ENCODE peak calls at places on chromosomes 1 and 21, in four cellular contexts. One of them, this sample, is unnamed.

GRCh38 chr21:15301736-15302135 is 236.9 kb upstream of the NRIP1 start:
- DNase-seq in cardiac muscle cell: no peak
- DNase-seq in mesothelial cell of epicardium: no peak
- DNase-seq in AML-193: no peak
- DNase-seq in this sample: peak; percentile 3

GRCh38 chr1:86382878-86383277 is 13.2 kb downstream of the ODF2L start:
- DNase-seq in cardiac muscle cell: no peak
- DNase-seq in mesothelial cell of epicardium: no peak
- DNase-seq in AML-193: peak; percentile 28
- DNase-seq in this sample: peak; percentile 10

GRCh38 chr1:30707412-30708360 is 15.7 kb downstream of the MATN1 start:
- DNase-seq in cardiac muscle cell: peak; percentile 87
- DNase-seq in mesothelial cell of epicardium: peak; percentile 86
- DNase-seq in AML-193: peak; percentile 44
- DNase-seq in this sample: peak; percentile 23

GRCh38 chr1:210937846-210938245 is 196.1 kb downstream of the KCNH1 start:
- DNase-seq in cardiac muscle cell: no peak
- DNase-seq in mesothelial cell of epicardium: no peak
- DNase-seq in AML-193: no peak
- DNase-seq in this sample: no peak

GRCh38 chr1:16318544-16318943 is 33.7 kb downstream of the FBXO42 start:
- DNase-seq in cardiac muscle cell: no peak
- DNase-seq in mesothelial cell of epicardium: no peak
- DNase-seq in AML-193: no peak
- DNase-seq in this sample: no peak

GRCh38 chr1:82704966-82705365 is 904.2 kb downstream of the ADGRL2 start:
- DNase-seq in cardiac muscle cell: no peak
- DNase-seq in mesothelial cell of epicardium: no peak
- DNase-seq in AML-193: no peak
- DNase-seq in this sample: no peak

GRCh38 chr1:61426254-61426653 is 298.7 kb downstream of the TM2D1 start:
- DNase-seq in cardiac muscle cell: no peak
- DNase-seq in mesothelial cell of epicardium: no peak
- DNase-seq in AML-193: no peak
- DNase-seq in this sample: no peak

GRCh38 chr1:36876990-36877389 is 157.3 kb downstream of the GRIK3 start:
- DNase-seq in cardiac muscle cell: no peak
- DNase-seq in mesothelial cell of epicardium: peak; percentile 5
- DNase-seq in AML-193: no peak
- DNase-seq in this sample: no peak

GRCh38 chr1:13808729-13809131 is 108.7 kb downstream of the PRDM2 start:
- DNase-seq in cardiac muscle cell: peak; percentile 41
- DNase-seq in mesothelial cell of epicardium: no peak
- DNase-seq in AML-193: no peak
- DNase-seq in this sample: no peak

GRCh38 chr1:53286950-53287349 is 40.9 kb downstream of the LRP8 start:
- DNase-seq in cardiac muscle cell: no peak
- DNase-seq in mesothelial cell of epicardium: no peak
- DNase-seq in AML-193: no peak
- DNase-seq in this sample: no peak

GRCh38 chr1:1943834-1944570 is 24.9 kb upstream of the TMEM52 start:
- DNase-seq in cardiac muscle cell: peak; percentile 73
- DNase-seq in mesothelial cell of epicardium: peak; percentile 76
- DNase-seq in AML-193: no peak
- DNase-seq in this sample: peak; percentile 32

GRCh38 chr1:17574502-17574901 is 35.0 kb downstream of the ARHGEF10L start:
- DNase-seq in cardiac muscle cell: no peak
- DNase-seq in mesothelial cell of epicardium: no peak
- DNase-seq in AML-193: no peak
- DNase-seq in this sample: no peak

GRCh38 chr1:14862114-14862513 is 263.6 kb downstream of the KAZN start:
- DNase-seq in cardiac muscle cell: no peak
- DNase-seq in mesothelial cell of epicardium: no peak
- DNase-seq in AML-193: no peak
- DNase-seq in this sample: peak; percentile 43

GRCh38 chr1:53308512-53308911 is 19.4 kb downstream of the LRP8 start:
- DNase-seq in cardiac muscle cell: peak; percentile 90
- DNase-seq in mesothelial cell of epicardium: peak; percentile 45
- DNase-seq in AML-193: no peak
- DNase-seq in this sample: no peak

GRCh38 chr1:203289982-203290260 is 15.4 kb upstream of the BTG2 start:
- DNase-seq in cardiac muscle cell: no peak
- DNase-seq in mesothelial cell of epicardium: no peak
- DNase-seq in AML-193: no peak
- DNase-seq in this sample: no peak

GRCh38 chr1:44417351-44418021 is 12.4 kb downstream of the RNF220 start:
- DNase-seq in cardiac muscle cell: peak; percentile 78
- DNase-seq in mesothelial cell of epicardium: peak; percentile 48
- DNase-seq in AML-193: no peak
- DNase-seq in this sample: no peak

This sample was measured in MV-4-11.